ENCODE peak calls at places on chromosomes 16 and 17, in seven cellular contexts. F is stimulated activated CD4-positive, alpha-beta T cell treated with anti-CD3 and anti-CD28 coated beads, Interleukin-15, amount 100 ng/mL, for 24 hours; A is cardiac muscle cell; I is substantia nigra; P is activated T-cell treated with anti-CD3 and anti-CD28 coated beads, Interleukin-2, amount 50 U/mL, for 72 hours; H is heart right ventricle; K is ELR. Z is an unnamed sample.

GRCh38 chr16:57303021-57303909 is 18.8 kb upstream of the PLLP start:
- DNase-seq in A (no peak), I (no peak), H (no peak), P (no peak), F (no peak), K (no peak), Z (no peak)

GRCh38 chr16:57480127-57480753 is 6.1 kb downstream of the DOK4 start:
- DNase-seq in F (no peak), H (peak), A (peak), I (no peak), K (peak), P (no peak), Z (no peak)

GRCh38 chr17:8867361-8867981 is at the start of gene PIK3R6:
- DNase-seq in H (no peak), K (no peak), A (no peak), P (no peak), F (no peak), I (no peak), Z (no peak)

GRCh38 chr17:58043221-58044181 is 36.5 kb upstream of the SRSF1 start:
- DNase-seq in I (no peak), P (no peak), A (no peak), K (no peak), H (no peak), F (no peak), Z (no peak)

GRCh38 chr17:19263621-19264010 is 26.4 kb downstream of the EPN2 start:
- DNase-seq in K (peak), H (no peak), I (no peak), P (no peak), F (no peak), A (peak), Z (no peak)

GRCh38 chr17:82458885-82459424 is 414 bp downstream of the NARF start:
- DNase-seq in K (peak), F (peak), I (peak), P (peak), H (peak), A (peak), Z (no peak)

GRCh38 chr17:9200699-9201359 is 179.5 kb downstream of the NTN1 start:
- DNase-seq in P (no peak), K (no peak), A (no peak), F (no peak), I (no peak), H (no peak), Z (peak)

GRCh38 chr16:66366433-66367299 is at the start of gene CDH5:
- DNase-seq in H (peak), A (peak), F (no peak), K (no peak), I (peak), P (no peak), Z (no peak)

GRCh38 chr16:55701442-55702319 is 45.9 kb downstream of the SLC6A2 start:
- DNase-seq in A (peak), I (no peak), K (peak), F (peak), P (peak), H (peak), Z (peak)

GRCh38 chr16:17377360-17378324 is 93.1 kb downstream of the XYLT1 start:
- DNase-seq in H (no peak), A (no peak), P (no peak), I (no peak), K (no peak), F (no peak), Z (peak)

GRCh38 chr16:4218202-4218601 is 23.7 kb downstream of the SRL start:
- DNase-seq in I (no peak), A (no peak), K (no peak), H (no peak), P (no peak), F (no peak), Z (no peak)

GRCh38 chr17:1158879-1159278 is 20.9 kb downstream of the ABR start:
- DNase-seq in F (no peak), I (no peak), P (no peak), A (no peak), H (no peak), K (no peak), Z (no peak)

GRCh38 chr17:41837761-41838538 is at the start of gene KLHL10:
- DNase-seq in K (no peak), P (no peak), F (no peak), I (no peak), A (peak), H (no peak), Z (no peak)

GRCh38 chr17:66637491-66637890 is 197.4 kb upstream of the CACNG5 start:
- DNase-seq in K (no peak), F (no peak), I (no peak), A (no peak), H (no peak), P (no peak), Z (no peak)

GRCh38 chr17:59267776-59268175 is 47.5 kb downstream of the GDPD1 start:
- DNase-seq in I (no peak), F (no peak), A (no peak), K (no peak), H (no peak), P (no peak), Z (no peak)

GRCh38 chr17:13736915-13737314 is 135.2 kb upstream of the HS3ST3A1 start:
- DNase-seq in H (no peak), F (no peak), I (no peak), P (no peak), A (peak), K (peak), Z (no peak)

GRCh38 chr16:89502319-89502843 is 5.8 kb upstream of the SPG7 start:
- DNase-seq in H (no peak), K (peak), P (no peak), F (no peak), I (no peak), A (peak), Z (no peak)

GRCh38 chr16:27993587-27993986 is 69.9 kb downstream of the GSG1L start:
- DNase-seq in A (no peak), P (no peak), F (no peak), I (no peak), H (no peak), K (no peak), Z (no peak)

GRCh38 chr16:58026705-58027340 is 1.3 kb downstream of the MMP15 start:
- DNase-seq in H (peak), I (no peak), P (peak), K (no peak), A (no peak), F (peak), Z (no peak)

GRCh38 chr16:61820398-61820797 is 215.8 kb downstream of the CDH8 start:
- DNase-seq in I (no peak), K (peak), F (no peak), H (no peak), A (no peak), P (no peak), Z (no peak)

GRCh38 chr16:2776500-2777139 is 460 bp downstream of the ELOB start:
- DNase-seq in K (peak), H (peak), P (peak), A (no peak), I (peak), F (peak), Z (no peak)

GRCh38 chr17:39750131-39751015 is 12.6 kb downstream of the GRB7 start:
- DNase-seq in F (no peak), H (peak), I (no peak), P (no peak), A (no peak), K (no peak), Z (no peak)

GRCh38 chr16:2178321-2179106 is 17.9 kb downstream of the CASKIN1 start:
- DNase-seq in A (peak), P (peak), I (no peak), F (peak), K (no peak), H (no peak), Z (no peak)

GRCh38 chr16:83609178-83609577 is 198.6 kb upstream of the HSBP1 start:
- DNase-seq in K (no peak), H (no peak), I (no peak), P (no peak), A (peak), F (no peak), Z (no peak)

GRCh38 chr17:58402679-58403078 is 14.7 kb downstream of the RNF43 start:
- DNase-seq in I (no peak), K (peak), P (no peak), A (peak), H (no peak), F (no peak), Z (no peak)

GRCh38 chr16:84555418-84556196 is 51.1 kb upstream of the MEAK7 start:
- DNase-seq in K (no peak), H (no peak), I (peak), P (no peak), F (no peak), A (no peak), Z (no peak)

GRCh38 chr17:9202572-9202971 is 181.3 kb downstream of the NTN1 start:
- DNase-seq in I (no peak), P (no peak), H (no peak), F (no peak), K (no peak), A (no peak), Z (no peak)

GRCh38 chr16:73329363-73330306 is 281.7 kb upstream of the ZFHX3 start:
- DNase-seq in I (peak), K (no peak), H (no peak), P (no peak), F (no peak), A (no peak), Z (no peak)

GRCh38 chr17:77580956-77581355 is 377.5 kb upstream of the TNRC6C start:
- DNase-seq in P (no peak), A (no peak), I (no peak), F (no peak), K (no peak), H (no peak), Z (no peak)

Z was measured in stimulated activated naive B cell treated with anti-CD40 and anti-IgM and Interleukin-4, amounts not matched to agents 10 μg/mL and 1 μg/mL and 100 μg/mL, for 72 hours.